ENCODE peak calls at places on chromosomes 6 and 20, in nine cellular contexts. O is heart right ventricle, U is WTC11, W is fibroblast of lung, B is psoas muscle, D is foreskin fibroblast, F is fibroblast of the aortic adventitia, Y is AG09319, Z is GM13977. P is an unnamed sample.

GRCh38 chr6:75349262-75349984 is 64.8 kb upstream of the TMEM30A start:
- DNase-seq in B (peak; percentile 21), D (peak; percentile 48), Y (no peak), O (peak; percentile 46), Z (no peak), W (peak; percentile 22), F (peak; percentile 56), U (peak; percentile 55), P (peak; percentile 33)

GRCh38 chr20:37355252-37356180 is 9.6 kb downstream of the SRC start:
- DNase-seq in O (no peak), Y (no peak), W (no peak), Z (no peak), U (no peak), F (no peak), D (no peak), B (no peak), P (no peak)

GRCh38 chr20:58619847-58620431 is 31.1 kb upstream of the STX16 start:
- DNase-seq in O (no peak), B (no peak), D (no peak), F (no peak), Z (no peak), W (no peak), Y (no peak), U (no peak), P (no peak)

GRCh38 chr20:60062431-60063336 is 104.5 kb downstream of the CDH26 start:
- DNase-seq in B (no peak), Y (peak; percentile 54), Z (no peak), F (peak; percentile 80), O (no peak), W (peak; percentile 79), U (no peak), D (peak; percentile 88), P (peak; percentile 78)

GRCh38 chr20:43187476-43188233 is 2.1 kb downstream of the PTPRT start:
- DNase-seq in B (peak; percentile 59), F (peak; percentile 65), D (peak; percentile 79), U (peak; percentile 83), W (peak; percentile 54), O (peak; percentile 74), Y (peak; percentile 2), Z (peak; percentile 89), P (peak; percentile 65)

GRCh38 chr6:130322673-130323268 is 43.0 kb upstream of the TMEM200A start:
- DNase-seq in Z (peak; percentile 21), F (peak; percentile 91), U (peak; percentile 23), W (peak; percentile 85), D (peak; percentile 88), O (no peak), B (no peak), Y (peak; percentile 54), P (peak; percentile 62)

GRCh38 chr6:5423251-5423650 is 161.9 kb downstream of the FARS2 start:
- DNase-seq in D (no peak), Y (no peak), O (no peak), B (no peak), Z (no peak), W (no peak), U (no peak), F (no peak), P (no peak)

GRCh38 chr6:149003560-149003959 is 256.7 kb downstream of the UST start:
- DNase-seq in Z (no peak), Y (no peak), W (no peak), F (no peak), O (no peak), B (no peak), U (no peak), D (no peak), P (no peak)

GRCh38 chr6:20402181-20403079 is 751 bp downstream of the E2F3 start:
- DNase-seq in W (peak; percentile 21), F (no peak), Y (no peak), Z (peak; percentile 43), D (peak; percentile 62), B (peak; percentile 40), U (peak; percentile 32), O (peak; percentile 32), P (no peak)

GRCh38 chr6:125749864-125750691 is 646 bp downstream of the HEY2 start:
- DNase-seq in U (peak; percentile 34), D (no peak), B (peak; percentile 24), O (peak; percentile 43), Y (no peak), W (no peak), Z (no peak), F (peak; percentile 16), P (no peak)

GRCh38 chr6:48505621-48506020 is 394.6 kb upstream of the PTCHD4 start:
- DNase-seq in Z (no peak), W (no peak), U (no peak), D (no peak), O (no peak), F (no peak), B (no peak), Y (no peak), P (no peak)

GRCh38 chr6:44264154-44265002 is 973 bp downstream of the NFKBIE start:
- DNase-seq in O (peak; percentile 42), U (no peak), Z (peak; percentile 78), W (no peak), B (no peak), Y (no peak), D (no peak), F (no peak), P (no peak)

GRCh38 chr20:46312075-46312944 is 4.0 kb upstream of the CDH22 start:
- DNase-seq in Y (no peak), F (no peak), B (no peak), O (no peak), U (peak; percentile 84), Z (no peak), D (peak; percentile 28), W (no peak), P (no peak)

GRCh38 chr6:56361812-56362211 is 114.4 kb upstream of the COL21A1 start:
- DNase-seq in B (no peak), Y (no peak), D (no peak), W (no peak), U (no peak), Z (no peak), O (no peak), F (peak; percentile 50), P (no peak)

GRCh38 chr6:153790881-153791473 is 248.1 kb upstream of the OPRM1 start:
- DNase-seq in Y (no peak), F (peak; percentile 37), B (no peak), Z (no peak), D (peak; percentile 13), U (peak; percentile 29), W (peak; percentile 71), O (no peak), P (peak; percentile 30)

GRCh38 chr6:29976588-29977424 is 34.5 kb downstream of the HLA-A start:
- DNase-seq in Z (peak; percentile 74), U (peak; percentile 62), B (peak; percentile 91), Y (no peak), O (peak; percentile 89), W (peak; percentile 66), F (peak; percentile 68), D (peak; percentile 88), P (peak; percentile 50)
- TF ChIP-seq CTCF in Z (peak; percentile 37), U (no peak), B (peak; percentile 28), Y (peak; percentile 50), O (peak; percentile 44), W (peak; percentile 34), F (peak; percentile 53), D (peak; percentile 39), P (peak; percentile 63)

GRCh38 chr6:39731565-39731964 is 6.4 kb upstream of the KIF6 start:
- DNase-seq in F (no peak), Y (no peak), U (peak; percentile 18), D (peak; percentile 4), W (no peak), B (no peak), Z (no peak), O (no peak), P (no peak)
- TF ChIP-seq CTCF in F (no peak), Y (no peak), U (no peak), D (no peak), W (peak; percentile 23), B (no peak), Z (no peak), O (no peak), P (peak; percentile 56)

GRCh38 chr6:33004940-33005339 is 4.5 kb downstream of the HLA-DOA start:
- DNase-seq in Y (no peak), B (no peak), W (no peak), O (no peak), U (no peak), D (no peak), F (no peak), Z (no peak), P (no peak)

GRCh38 chr6:32995448-32995847 is 13.9 kb downstream of the HLA-DOA start:
- DNase-seq in B (no peak), Y (no peak), Z (no peak), U (no peak), W (no peak), D (no peak), O (no peak), F (no peak), P (no peak)

GRCh38 chr6:33001685-33002084 is 7.7 kb downstream of the HLA-DOA start:
- DNase-seq in O (no peak), B (no peak), W (no peak), Z (no peak), Y (no peak), U (no peak), F (no peak), D (no peak), P (no peak)

GRCh38 chr6:33000053-33000452 is 9.3 kb downstream of the HLA-DOA start:
- DNase-seq in O (no peak), Z (peak; percentile 62), B (no peak), D (no peak), W (no peak), Y (no peak), F (no peak), U (peak; percentile 67), P (no peak)
- TF ChIP-seq CTCF in O (peak; percentile 45), Z (peak; percentile 42), B (no peak), D (no peak), W (no peak), Y (no peak), F (no peak), U (peak; percentile 21), P (no peak)

DNA sequence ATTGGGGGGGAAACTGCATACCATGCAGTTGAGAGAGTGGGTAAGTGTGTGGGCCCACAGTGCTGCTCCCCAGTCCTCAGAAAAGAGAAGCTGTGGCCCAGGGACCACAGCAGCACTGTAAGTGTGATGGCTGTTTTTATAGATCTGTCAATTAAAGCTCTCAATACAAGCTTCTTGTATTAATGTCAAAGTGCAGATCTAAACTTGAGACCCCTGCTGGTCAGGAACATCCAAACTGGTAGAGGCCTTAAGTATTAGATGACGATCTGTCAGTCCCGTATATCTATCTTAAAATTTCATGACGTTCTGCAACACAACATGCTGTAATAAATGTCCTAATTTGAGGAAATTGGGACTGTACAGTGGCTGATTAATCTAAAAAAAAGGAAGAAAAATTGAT is 74.8 kb downstream of the TULP4 start:
- DNase-seq in W (peak; percentile 26), Y (no peak), O (no peak), Z (no peak), U (no peak), B (no peak), D (no peak), F (no peak), P (no peak)
- TF ChIP-seq CTCF in W (peak; percentile 22), Y (no peak), O (no peak), Z (peak; percentile 18), U (no peak), B (peak; percentile 4), D (no peak), F (no peak), P (peak; percentile 36)

DNA sequence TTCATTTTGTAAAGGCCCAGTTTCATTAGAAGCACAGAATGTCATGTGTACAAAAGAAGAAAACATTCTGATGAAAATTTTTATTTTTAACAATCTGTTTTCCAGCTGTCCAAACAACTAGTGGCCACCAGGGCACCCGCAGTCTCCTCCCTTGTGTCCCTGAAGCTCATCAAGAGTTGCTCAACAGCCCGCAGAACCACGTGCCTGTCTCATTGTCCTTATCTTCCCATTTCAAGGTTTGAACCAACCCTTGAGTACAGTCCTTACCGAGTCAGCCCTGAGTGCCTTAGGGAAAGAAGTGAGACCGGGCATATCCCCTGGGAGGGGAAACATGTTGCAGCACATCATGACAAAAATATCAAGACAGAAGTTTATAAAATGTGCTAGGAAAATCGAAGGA is 15.9 kb upstream of the ZNF133 start:
- DNase-seq in W (peak; percentile 10), U (no peak), F (peak; percentile 30), Y (no peak), Z (no peak), B (peak; percentile 18), O (peak; percentile 42), D (peak; percentile 78), P (peak; percentile 29)
- TF ChIP-seq CTCF in W (no peak), U (no peak), F (peak; percentile 19), Y (no peak), Z (no peak), B (no peak), O (no peak), D (peak; percentile 8), P (peak; percentile 43)